ENCODE peak calls at places on chromosomes 3 and 15, in eight cellular contexts. I is nephron progenitor cell; H is activated naive CD8-positive, alpha-beta T cell treated with anti-CD3 and anti-CD28 coated beads, Interleukin-2, amount 50 U/mL, for 24 hours; C is psoas muscle; S is activated naive CD4-positive, alpha-beta T cell treated with anti-CD3 and anti-CD28 coated beads, Interleukin-2, amount 10 ng/mL, durations not matched to agents 7 days and 5 days; D is brain microvascular endothelial cell; M is A549; B is T-cell. R is an unnamed sample.

GRCh38 chr3:123449092-123449985 is 449 bp upstream of the ADCY5 start:
- DNase-seq in I (peak), H (peak), C (peak), S (no peak), D (no peak), M (peak), B (no peak), R (peak)

GRCh38 chr15:45776772-45777171 is 141.9 kb downstream of the SQOR start:
- DNase-seq in I (no peak), H (no peak), C (no peak), S (no peak), D (no peak), M (no peak), B (no peak), R (no peak)

GRCh38 chr3:29453278-29453961 is 172.5 kb downstream of the RBMS3 start:
- DNase-seq in I (no peak), H (no peak), C (peak), S (no peak), D (no peak), M (no peak), B (no peak), R (no peak)

GRCh38 chr15:56754993-56755392 is 21.7 kb upstream of the ZNF280D start:
- DNase-seq in I (no peak), H (no peak), C (no peak), S (no peak), D (no peak), M (no peak), B (no peak), R (no peak)

GRCh38 chr15:67413770-67414429 is 107.0 kb upstream of the C15orf61 start:
- DNase-seq in I (no peak), H (no peak), C (no peak), S (no peak), D (peak), M (peak), B (no peak), R (no peak)

GRCh38 chr15:63378946-63379345 is 2.7 kb downstream of the CA12 start:
- DNase-seq in I (no peak), H (no peak), C (no peak), S (no peak), D (no peak), M (no peak), B (no peak), R (no peak)

GRCh38 chr3:110846971-110847370 is 224.6 kb upstream of the NECTIN3 start:
- DNase-seq in I (no peak), H (no peak), C (no peak), S (no peak), D (no peak), M (no peak), B (no peak), R (no peak)

GRCh38 chr3:56810912-56811544 is 9.3 kb upstream of the ARHGEF3 start:
- DNase-seq in I (no peak), H (no peak), C (no peak), S (no peak), D (no peak), M (no peak), B (no peak), R (no peak)

GRCh38 chr15:27358751-27359434 is 387.9 kb downstream of the GABRG3 start:
- DNase-seq in I (peak), H (peak), C (no peak), S (no peak), D (no peak), M (no peak), B (no peak), R (peak)

GRCh38 chr3:188272481-188273372 is 118.8 kb downstream of the LPP start:
- DNase-seq in I (no peak), H (no peak), C (no peak), S (no peak), D (peak), M (no peak), B (no peak), R (no peak)

R was measured in activated CD8-positive, alpha-beta T cell treated with anti-CD3 and anti-CD28 coated beads for 36 hours.